ENCODE peak calls at places on chromosomes 12 and 14, in five cellular contexts. Q is heart right ventricle, L is endodermal cell, Z is tibial artery, Y is Panc1. J is an unnamed sample. For H3K27me3, the result is how much of the 10 kb centered on the place peaks cover.

GRCh38 chr12:71589478-71589881 is 74.2 kb downstream of the ZFC3H1 start:
- DNase-seq in Q (no peak), L (no peak), Z (no peak), Y (no peak), J (no peak)

GRCh38 chr12:79555006-79555925 is 135.5 kb downstream of the PAWR start:
- DNase-seq in Q (no peak), L (no peak), Z (no peak), Y (no peak), J (no peak)

GRCh38 chr14:55103005-55103640 is 25.9 kb upstream of the LGALS3 start:
- DNase-seq in Q (peak), L (peak), Z (peak), Y (peak), J (peak)

GRCh38 chr12:67441736-67442346 is 172.7 kb downstream of the CAND1 start:
- DNase-seq in Q (peak), L (peak), Z (peak), Y (peak), J (no peak)

GRCh38 chr14:72894623-72895378 is 900 bp upstream of the DPF3 start:
- DNase-seq in Q (peak), L (peak), Z (no peak), Y (no peak), J (no peak)

GRCh38 chr12:4227046-4227445 is 46.5 kb upstream of the CCND2 start:
- DNase-seq in Q (no peak), L (peak), Z (no peak), Y (no peak), J (no peak)

GRCh38 chr12:101566318-101566717 is 28.5 kb upstream of the MYBPC1 start:
- DNase-seq in Q (no peak), L (peak), Z (no peak), Y (no peak), J (no peak)

GRCh38 chr14:63493246-63493645 is 49.9 kb downstream of the PPP2R5E start:
- DNase-seq in Q (no peak), L (peak), Z (no peak), Y (no peak), J (no peak)

GRCh38 chr12:25404955-25405354 is 148.1 kb downstream of the LMNTD1 start:
- DNase-seq in Q (no peak), L (peak), Z (no peak), Y (no peak), J (no peak)

GRCh38 chr14:60490270-60490669 is 4.4 kb upstream of the C14orf39 start:
- DNase-seq in Q (no peak), L (no peak), Z (no peak), Y (no peak), J (no peak)
- H3K27me3 ChIP-seq in Q (under half), L (half or more), Z (under half), Y (under half), J (under half)

GRCh38 chr12:51027342-51027835 is 1.2 kb upstream of the SLC11A2 start:
- DNase-seq in Q (no peak), L (peak), Z (no peak), Y (no peak), J (no peak)

GRCh38 chr12:51028126-51028810 is 2.1 kb upstream of the SLC11A2 start:
- DNase-seq in Q (no peak), L (peak), Z (no peak), Y (peak), J (no peak)

GRCh38 chr12:51025748-51026654 is at the start of gene SLC11A2:
- DNase-seq in Q (peak), L (peak), Z (peak), Y (peak), J (peak)

GRCh38 chr12:51025182-51025747 is 919 bp downstream of the SLC11A2 start:
- DNase-seq in Q (no peak), L (no peak), Z (no peak), Y (no peak), J (no peak)

DNA sequence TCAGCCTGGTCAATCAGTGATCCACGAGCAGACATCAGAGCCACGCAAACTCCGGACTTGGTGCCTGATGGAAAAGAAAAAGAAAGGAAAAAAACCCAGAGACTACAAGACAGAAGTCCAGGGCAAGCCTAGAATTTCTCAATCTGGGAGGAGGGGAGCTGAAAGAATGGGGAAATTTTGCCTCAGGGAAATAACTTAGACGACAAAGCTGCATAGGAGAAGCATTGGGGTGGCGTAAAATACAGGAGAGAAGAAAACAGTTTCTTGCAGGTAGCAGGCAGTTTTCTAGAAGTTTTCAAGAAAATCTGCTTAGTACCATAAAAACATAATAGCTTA is 2.6 kb upstream of the SLC11A2 start:
- DNase-seq in Q (no peak), L (no peak), Z (no peak), Y (no peak), J (peak)
- H3K4me3 ChIP-seq in Q (no peak), L (no peak), Z (no peak), Y (no peak), J (no peak)

GRCh38 chr12:75735853-75736252 is 224.4 kb upstream of the KRR1 start:
- DNase-seq in Q (no peak), L (no peak), Z (no peak), Y (no peak), J (no peak)

GRCh38 chr12:75744607-75745256 is 233.3 kb upstream of the KRR1 start:
- DNase-seq in Q (no peak), L (no peak), Z (no peak), Y (no peak), J (no peak)

GRCh38 chr12:75738486-75738885 is 227.1 kb upstream of the KRR1 start:
- DNase-seq in Q (no peak), L (no peak), Z (no peak), Y (no peak), J (no peak)

DNA sequence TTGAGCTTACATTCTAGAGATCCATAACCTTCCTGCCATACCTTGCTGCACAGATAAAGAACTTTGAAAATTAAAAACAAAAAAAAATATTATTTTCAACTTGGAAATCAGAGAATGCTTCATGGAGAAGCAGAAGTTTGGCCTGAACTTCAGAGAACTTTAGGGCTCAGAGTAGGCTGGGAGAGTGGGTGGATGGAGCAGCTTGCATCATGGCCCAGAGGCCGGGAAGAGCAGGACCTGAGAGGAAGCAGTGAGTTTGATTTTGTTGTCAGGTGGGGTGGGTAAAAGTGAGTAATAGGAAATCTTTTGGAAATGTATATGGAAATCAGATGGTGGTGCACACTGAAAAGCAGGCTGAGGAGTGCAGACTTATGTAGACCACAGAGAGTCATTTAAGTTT is 228.5 kb upstream of the KRR1 start:
- DNase-seq in Q (no peak), L (no peak), Z (no peak), Y (no peak), J (no peak)
- TF ChIP-seq CTCF in Q (no peak), L (no peak), Z (no peak), Y (no peak), J (no peak)

DNA sequence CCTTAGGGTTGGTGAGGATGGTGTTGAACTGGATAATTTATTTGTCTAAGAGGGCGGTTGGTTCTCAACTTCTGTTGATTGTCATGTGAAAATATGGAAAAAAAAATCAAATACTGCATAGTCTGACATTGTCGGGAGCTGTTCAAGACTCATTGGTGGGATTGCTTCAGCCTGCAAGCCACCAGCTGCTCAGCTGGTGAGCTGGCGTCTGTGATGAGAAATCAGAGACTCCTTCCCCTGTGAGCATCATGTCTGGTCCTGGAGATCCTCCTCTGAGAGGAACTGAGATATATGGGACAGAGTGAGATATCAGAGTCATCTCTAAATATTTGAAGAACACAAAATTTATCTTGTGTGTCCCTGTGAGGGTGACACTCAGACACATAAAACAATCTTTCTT is 49.9 kb downstream of the TRIM9 start:
- DNase-seq in Q (no peak), L (no peak), Z (no peak), Y (no peak), J (no peak)
- H3K27me3 ChIP-seq in Q (under half), L (under half), Z (under half), Y (under half), J (under half)

J was measured in BJ.